ENCODE peak calls at places on chromosomes 7 and 10, in five cellular contexts. C is IMR-90, A is K562, P is HepG2, I is GM12878. L is an unnamed sample.

GRCh38 chr7:147498081-147498480 is 1092.5 kb upstream of the C7orf33 start:
- DNase-seq in I (no peak), C (peak), A (no peak), P (no peak), L (no peak)

GRCh38 chr7:82729172-82730030 is 285.8 kb upstream of the CACNA2D1 start:
- DNase-seq in P (peak), C (peak), I (no peak), A (peak), L (peak)

GRCh38 chr7:66359656-66360211 is 154.6 kb downstream of the TPST1 start:
- DNase-seq in C (no peak), I (no peak), A (no peak), P (no peak), L (peak)

GRCh38 chr7:98826811-98827231 is 43.0 kb downstream of the TMEM130 start:
- DNase-seq in I (no peak), C (no peak), A (no peak), P (no peak), L (peak)

GRCh38 chr7:14420768-14421167 is 431.3 kb upstream of the ETV1 start:
- DNase-seq in C (no peak), P (no peak), I (no peak), A (no peak), L (no peak)

GRCh38 chr10:43218951-43219837 is 47.7 kb downstream of the RASGEF1A start:
- DNase-seq in A (no peak), I (no peak), P (no peak), C (no peak), L (peak)

GRCh38 chr10:119545310-119545709 is 2.8 kb upstream of the RGS10 start:
- DNase-seq in I (no peak), A (no peak), C (no peak), P (no peak), L (no peak)

GRCh38 chr7:83849135-83849534 is 200.2 kb upstream of the SEMA3E start:
- DNase-seq in I (no peak), C (no peak), A (no peak), P (no peak), L (no peak)

GRCh38 chr10:132110713-132111112 is 45.0 kb downstream of the JAKMIP3 start:
- DNase-seq in A (no peak), C (no peak), I (no peak), P (no peak), L (no peak)

GRCh38 chr7:139822855-139823254 is 6.2 kb upstream of the TBXAS1 start:
- DNase-seq in I (no peak), P (no peak), C (no peak), A (no peak), L (no peak)

GRCh38 chr7:50474382-50475155 is 24.4 kb upstream of the FIGNL1 start:
- DNase-seq in A (no peak), I (no peak), C (no peak), P (no peak), L (no peak)

GRCh38 chr7:2431260-2431867 is 28.0 kb downstream of the CHST12 start:
- DNase-seq in I (no peak), C (no peak), P (peak), A (peak), L (peak)

GRCh38 chr10:49072166-49072885 is 43.0 kb downstream of the VSTM4 start:
- DNase-seq in I (no peak), C (no peak), A (no peak), P (no peak), L (no peak)

GRCh38 chr7:5454485-5454884 is 30.9 kb upstream of the TNRC18 start:
- DNase-seq in A (no peak), C (no peak), P (no peak), I (no peak), L (peak)

GRCh38 chr7:128033246-128033645 is 2.0 kb upstream of the LRRC4 start:
- DNase-seq in I (no peak), C (no peak), P (no peak), A (no peak), L (no peak)

GRCh38 chr7:44383566-44383965 is 58.2 kb upstream of the CAMK2B start:
- DNase-seq in A (no peak), I (no peak), C (peak), P (no peak), L (no peak)

GRCh38 chr10:81603106-81603620 is 271.8 kb upstream of the NRG3 start:
- DNase-seq in I (no peak), A (no peak), C (no peak), P (no peak), L (no peak)

GRCh38 chr7:123744416-123744815 is 4.4 kb downstream of the WASL start:
- DNase-seq in I (no peak), A (no peak), C (no peak), P (no peak), L (no peak)

GRCh38 chr7:143289421-143289820 is 1.3 kb downstream of the CASP2 start:
- DNase-seq in I (no peak), P (no peak), C (peak), A (no peak), L (no peak)

GRCh38 chr7:42152353-42153205 is 84.4 kb downstream of the GLI3 start:
- DNase-seq in A (no peak), I (no peak), P (no peak), C (no peak), L (no peak)

GRCh38 chr7:26653430-26653911 is 210.9 kb downstream of the SKAP2 start:
- DNase-seq in C (no peak), I (no peak), P (no peak), A (no peak), L (no peak)

GRCh38 chr10:89352802-89353201 is 25.0 kb downstream of the IFIT3 start:
- DNase-seq in A (no peak), I (no peak), P (no peak), C (no peak), L (no peak)

GRCh38 chr10:122856902-122857301 is 11.2 kb upstream of the CUZD1 start:
- DNase-seq in I (no peak), P (no peak), C (peak), A (no peak), L (no peak)

GRCh38 chr10:33365871-33366411 is 31.5 kb upstream of the NRP1 start:
- DNase-seq in P (no peak), A (no peak), I (no peak), C (peak), L (no peak)

GRCh38 chr10:79162861-79163662 is 94.3 kb downstream of the ZMIZ1 start:
- DNase-seq in P (no peak), I (no peak), A (no peak), C (peak), L (no peak)

GRCh38 chr7:34107306-34107705 is 202.0 kb downstream of the BMPER start:
- DNase-seq in P (no peak), A (no peak), C (peak), I (no peak), L (no peak)

GRCh38 chr7:126157391-126157790 is 1095.3 kb downstream of the GRM8 start:
- DNase-seq in A (no peak), C (no peak), I (no peak), P (no peak), L (no peak)

GRCh38 chr10:132141526-132142395 is 45.0 kb upstream of the DPYSL4 start:
- DNase-seq in P (no peak), I (no peak), A (no peak), C (no peak), L (no peak)

GRCh38 chr7:20269726-20270125 is 52.5 kb upstream of the MACC1 start:
- DNase-seq in A (no peak), P (no peak), C (peak), I (no peak), L (no peak)

GRCh38 chr10:99740933-99741559 is 9.0 kb downstream of the CUTC start:
- DNase-seq in P (no peak), A (no peak), C (no peak), I (no peak), L (no peak)

GRCh38 chr10:93150289-93150688 is 76.6 kb downstream of the CYP26A1 start:
- DNase-seq in A (no peak), C (no peak), I (no peak), P (no peak), L (no peak)

GRCh38 chr7:33186187-33186586 is 56.8 kb downstream of the BBS9 start:
- DNase-seq in P (no peak), I (no peak), C (peak), A (no peak), L (no peak)

GRCh38 chr7:112131016-112131415 is 75.2 kb downstream of the DOCK4 start:
- DNase-seq in A (no peak), I (no peak), P (no peak), C (no peak), L (no peak)

GRCh38 chr10:34557173-34557572 is 257.9 kb downstream of the PARD3 start:
- DNase-seq in A (no peak), I (no peak), P (no peak), C (no peak), L (no peak)

GRCh38 chr7:136923111-136923510 is 54.7 kb downstream of the CHRM2 start:
- DNase-seq in I (no peak), A (no peak), C (peak), P (no peak), L (no peak)

GRCh38 chr7:106068538-106068961 is 43.6 kb downstream of the SYPL1 start:
- DNase-seq in C (no peak), A (no peak), P (no peak), I (no peak), L (peak)
- H3K9ac ChIP-seq in C (no peak), A (no peak), P (no peak), I (no peak), L (no peak)

DNA sequence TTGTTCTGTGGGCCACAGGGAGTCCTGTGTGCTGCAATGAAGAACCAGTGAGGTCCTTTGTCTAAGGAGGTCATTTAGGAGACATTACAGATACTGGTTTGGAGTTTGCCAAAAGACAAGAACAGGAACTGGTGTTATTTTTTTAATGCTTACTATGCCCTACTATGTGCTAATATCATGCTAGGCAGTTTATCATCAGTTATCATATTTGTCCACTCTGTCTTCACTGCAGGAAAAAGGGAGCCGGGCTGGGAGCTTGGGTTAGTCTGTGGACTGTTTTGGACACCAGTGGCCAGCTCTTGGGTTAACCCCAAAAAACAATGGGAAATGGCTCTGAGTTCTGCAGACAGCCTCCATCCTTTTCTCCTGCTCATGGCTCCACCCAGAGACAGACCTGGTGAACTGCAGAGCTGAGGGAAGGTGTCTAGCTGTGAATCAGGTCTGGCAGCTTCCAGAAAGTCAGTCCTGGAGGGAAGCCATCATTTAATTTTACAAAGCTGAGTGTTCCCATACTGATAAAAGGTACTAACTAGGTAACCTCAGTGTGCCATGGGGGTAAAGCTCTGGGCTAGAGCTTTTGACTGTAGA is 101.2 kb upstream of the ZNF746 start:
- DNase-seq in P (peak), I (no peak), C (peak), A (peak), L (peak)
- TF ChIP-seq USF2 in P (no peak), I (no peak), C (no peak), A (no peak), L (no peak)

DNA sequence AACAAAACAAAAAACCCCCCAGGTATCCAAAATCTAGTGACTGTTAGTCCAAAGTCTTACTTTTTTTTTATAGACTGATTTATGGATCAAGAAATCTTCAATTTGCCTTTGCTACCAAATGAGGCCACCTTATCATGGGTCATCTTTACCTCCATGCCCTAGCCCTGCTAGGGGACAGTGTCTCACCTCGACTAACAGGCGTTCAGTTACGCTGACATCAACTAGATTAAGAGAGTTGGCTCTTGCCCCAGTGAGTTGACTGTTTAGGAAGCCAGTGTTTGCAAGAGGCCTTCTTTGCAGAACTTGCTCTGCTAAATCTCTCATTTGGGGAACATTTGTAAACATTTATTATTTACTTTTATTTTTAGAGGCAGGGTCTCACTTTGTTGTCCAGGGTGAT is 36.9 kb upstream of the WAC start:
- DNase-seq in I (no peak), C (no peak), P (no peak), A (no peak), L (no peak)
- H3K9ac ChIP-seq in I (no peak), C (no peak), P (no peak), A (no peak), L (no peak)

DNA sequence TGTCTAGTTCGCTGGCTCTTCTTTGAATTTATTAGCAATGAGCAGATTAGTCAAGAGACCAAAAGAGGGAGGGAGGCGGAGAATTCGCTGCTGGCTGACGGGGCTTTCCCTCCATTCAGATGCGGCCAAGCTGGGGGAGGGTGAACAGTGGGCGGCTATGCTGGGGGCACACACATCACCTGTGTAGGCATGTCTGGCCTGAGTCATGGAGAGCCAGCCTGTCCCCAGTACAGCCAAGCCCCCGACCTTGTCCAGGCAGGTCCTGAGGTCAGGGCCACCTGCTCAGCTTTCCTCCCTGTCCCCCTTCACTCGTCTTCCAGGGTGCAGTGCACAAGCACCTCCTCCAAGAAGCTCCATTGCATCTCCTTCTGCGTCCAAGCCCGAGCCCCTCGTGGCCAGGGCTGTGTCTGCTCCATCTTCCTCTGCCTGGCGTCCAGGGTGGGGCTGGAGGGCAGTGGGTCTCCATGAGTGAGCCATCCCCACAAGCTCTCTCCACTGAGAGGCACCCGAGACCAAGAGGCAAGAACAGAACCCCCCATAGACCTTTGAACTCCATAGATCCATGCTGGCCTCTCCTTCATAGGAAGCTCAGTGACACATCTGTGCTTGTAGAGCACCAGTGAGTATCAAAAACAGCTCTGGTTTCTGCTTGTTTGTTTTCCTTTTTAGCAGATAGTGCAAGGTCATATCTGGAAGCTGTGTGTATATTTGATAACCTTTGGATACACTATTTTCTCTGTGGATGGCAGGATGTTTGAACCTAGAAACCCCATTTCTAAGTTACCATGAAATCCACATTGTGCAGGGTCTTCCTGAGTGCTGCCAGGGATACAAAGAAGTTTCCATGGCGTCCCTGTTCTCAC is 1.9 kb upstream of the DEPP1 start:
- DNase-seq in C (no peak), I (no peak), A (no peak), P (peak), L (no peak)
- TF ChIP-seq USF2 in C (no peak), I (no peak), A (no peak), P (no peak), L (no peak)

DNA sequence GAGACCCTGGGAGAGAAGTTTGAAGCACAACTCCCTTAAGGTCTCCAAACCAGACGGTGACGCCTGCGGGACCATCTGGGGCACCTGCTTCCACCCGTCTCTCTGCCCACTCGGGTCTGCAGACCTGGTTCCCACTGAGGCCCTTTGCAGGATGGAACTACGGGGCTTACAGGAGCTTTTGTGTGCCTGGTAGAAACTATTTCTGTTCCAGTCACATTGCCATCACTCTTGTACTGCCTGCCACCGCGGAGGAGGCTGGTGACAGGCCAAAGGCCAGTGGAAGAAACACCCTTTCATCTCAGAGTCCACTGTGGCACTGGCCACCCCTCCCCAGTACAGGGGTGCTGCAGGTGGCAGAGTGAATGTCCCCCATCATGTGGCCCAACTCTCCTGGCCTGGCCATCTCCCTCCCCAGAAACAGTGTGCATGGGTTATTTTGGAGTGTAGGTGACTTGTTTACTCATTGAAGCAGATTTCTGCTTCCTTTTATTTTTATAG is 10.8 kb downstream of the SERPINE1 start:
- DNase-seq in A (peak), C (no peak), I (no peak), P (no peak), L (no peak)
- H3K9ac ChIP-seq in A (peak), C (peak), I (no peak), P (no peak), L (peak)